ENCODE peak calls at places on chromosomes 5 and 9, in eight cellular contexts. F is AG04450, S is glutamatergic neuron, Q is A673, M is MCF 10A, H is choroid plexus epithelial cell, R is fibroblast of mammary gland, K is PC-9. E is an unnamed sample.

GRCh38 chr9:137351781-137352501 is 49.9 kb upstream of the NRARP start:
- DNase-seq in F (no peak), S (no peak), Q (no peak), M (no peak), H (no peak), R (no peak), K (no peak), E (no peak)

GRCh38 chr5:86554638-86555037 is 63.1 kb upstream of the COX7C start:
- DNase-seq in F (no peak), S (no peak), Q (no peak), M (no peak), H (no peak), R (no peak), K (no peak), E (no peak)

GRCh38 chr9:75087279-75087823 is 604 bp downstream of the NMRK1 start:
- DNase-seq in F (no peak), S (peak; percentile 62), Q (peak; percentile 63), M (peak; percentile 65), H (peak; percentile 64), R (peak; percentile 49), K (peak; percentile 64), E (no peak)

GRCh38 chr9:122827759-122828090 is 663 bp downstream of the PDCL start:
- DNase-seq in F (no peak), S (no peak), Q (peak; percentile 47), M (no peak), H (peak; percentile 68), R (peak; percentile 25), K (no peak), E (peak; percentile 21)

GRCh38 chr5:143135832-143136551 is 267.5 kb downstream of the NR3C1 start:
- DNase-seq in F (no peak), S (no peak), Q (no peak), M (no peak), H (peak; percentile 32), R (no peak), K (no peak), E (no peak)

GRCh38 chr5:90475436-90475980 is 844 bp downstream of the POLR3G start:
- DNase-seq in F (no peak), S (no peak), Q (no peak), M (peak; percentile 18), H (no peak), R (peak; percentile 3), K (no peak), E (no peak)

GRCh38 chr5:121188849-121189248 is 662.8 kb upstream of the FTMT start:
- DNase-seq in F (no peak), S (no peak), Q (no peak), M (no peak), H (no peak), R (no peak), K (no peak), E (no peak)

GRCh38 chr9:27124151-27124550 is 15.1 kb downstream of the TEK start:
- DNase-seq in F (peak; percentile 66), S (no peak), Q (no peak), M (no peak), H (peak; percentile 58), R (peak; percentile 22), K (no peak), E (no peak)

GRCh38 chr9:10274156-10274555 is 338.6 kb downstream of the PTPRD start:
- DNase-seq in F (no peak), S (no peak), Q (no peak), M (no peak), H (peak; percentile 29), R (no peak), K (no peak), E (no peak)

GRCh38 chr9:10272830-10273229 is 340.0 kb downstream of the PTPRD start:
- DNase-seq in F (no peak), S (no peak), Q (no peak), M (no peak), H (no peak), R (no peak), K (no peak), E (no peak)

GRCh38 chr9:10265102-10265708 is 347.6 kb downstream of the PTPRD start:
- DNase-seq in F (peak; percentile 47), S (no peak), Q (no peak), M (peak; percentile 15), H (peak; percentile 93), R (peak; percentile 93), K (no peak), E (no peak)

DNA sequence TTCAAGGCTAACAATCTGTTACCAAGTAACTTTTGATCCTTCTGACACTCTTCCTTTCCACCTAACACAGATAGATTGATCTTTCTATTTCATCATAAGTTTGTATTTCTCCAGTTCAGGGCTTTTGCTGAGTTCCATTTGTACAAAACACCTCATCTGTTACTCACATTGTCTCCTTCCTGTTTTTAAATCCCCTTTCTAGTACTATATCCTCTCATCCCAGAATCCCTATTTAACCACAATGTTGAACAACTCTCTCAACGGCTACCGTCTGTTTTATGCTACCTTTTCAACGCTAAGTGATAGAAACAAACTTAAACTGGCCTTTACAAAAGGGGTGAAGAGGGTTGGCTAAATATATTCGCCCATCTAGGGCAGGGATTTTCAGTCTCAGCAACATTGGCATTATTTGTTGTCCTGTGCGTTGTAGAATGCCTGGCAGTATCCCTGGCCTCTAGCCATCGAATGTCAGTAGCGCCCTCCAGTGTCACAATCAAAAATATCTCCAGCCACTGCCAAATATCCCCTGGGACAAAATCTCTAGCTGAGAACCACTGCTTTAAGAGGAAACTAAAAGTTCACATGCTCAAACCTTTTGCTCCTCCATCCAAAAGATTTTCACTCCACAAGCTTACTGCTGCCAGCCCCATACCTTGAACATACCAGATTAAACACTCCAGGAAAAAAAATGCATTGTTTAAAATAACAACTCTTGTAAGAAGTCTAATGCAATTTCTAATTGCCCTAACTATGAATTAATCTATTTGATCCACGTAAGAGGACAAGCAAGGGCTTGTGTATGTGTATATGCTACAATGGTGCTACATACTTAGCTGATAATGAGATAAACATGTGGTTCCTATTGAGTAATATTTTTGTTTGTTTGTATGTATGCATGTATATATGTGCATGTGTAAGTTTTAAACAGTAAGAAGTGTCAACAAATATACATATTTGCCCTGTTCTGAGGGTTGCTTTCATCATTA is 344.0 kb downstream of the PTPRD start:
- DNase-seq in F (no peak), S (peak; percentile 71), Q (peak; percentile 67), M (peak; percentile 56), H (peak; percentile 73), R (peak; percentile 49), K (no peak), E (peak; percentile 77)
- TF ChIP-seq CTCF in F (peak; percentile 58), S (peak; percentile 71), Q (peak; percentile 65), M (peak; percentile 39), H (peak; percentile 82), R (peak; percentile 46), K (peak; percentile 31), E (peak; percentile 53)

GRCh38 chr5:38500861-38501260 is 55.6 kb downstream of the LIFR start:
- DNase-seq in F (peak; percentile 27), S (no peak), Q (peak; percentile 18), M (no peak), H (peak; percentile 69), R (peak; percentile 67), K (no peak), E (no peak)

GRCh38 chr5:38494175-38494574 is 62.3 kb downstream of the LIFR start:
- DNase-seq in F (no peak), S (no peak), Q (no peak), M (no peak), H (no peak), R (no peak), K (no peak), E (no peak)

DNA sequence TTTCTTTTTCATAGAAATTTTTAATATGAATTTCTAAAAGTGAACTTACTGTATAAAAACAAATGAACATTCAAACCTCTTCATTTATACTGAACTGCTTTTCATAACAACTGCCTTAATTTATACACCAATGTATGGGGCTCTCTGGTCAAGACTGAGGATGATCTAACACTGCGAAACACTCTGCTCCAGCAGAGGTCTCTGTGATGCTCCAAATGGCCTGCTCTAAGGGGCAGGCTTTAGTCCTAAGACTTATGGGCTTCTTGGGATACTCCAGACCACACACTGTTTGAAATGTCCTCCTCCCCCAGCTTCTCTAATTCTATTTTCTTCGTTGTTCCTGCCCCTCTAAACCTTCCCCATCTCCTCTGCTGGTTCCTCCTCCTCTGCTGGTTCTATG is 58.5 kb downstream of the LIFR start:
- DNase-seq in F (no peak), S (no peak), Q (peak; percentile 34), M (peak; percentile 14), H (peak; percentile 65), R (peak; percentile 45), K (no peak), E (no peak)
- TF ChIP-seq CTCF in F (peak; percentile 8), S (no peak), Q (peak; percentile 34), M (no peak), H (peak; percentile 57), R (peak; percentile 31), K (no peak), E (no peak)

DNA sequence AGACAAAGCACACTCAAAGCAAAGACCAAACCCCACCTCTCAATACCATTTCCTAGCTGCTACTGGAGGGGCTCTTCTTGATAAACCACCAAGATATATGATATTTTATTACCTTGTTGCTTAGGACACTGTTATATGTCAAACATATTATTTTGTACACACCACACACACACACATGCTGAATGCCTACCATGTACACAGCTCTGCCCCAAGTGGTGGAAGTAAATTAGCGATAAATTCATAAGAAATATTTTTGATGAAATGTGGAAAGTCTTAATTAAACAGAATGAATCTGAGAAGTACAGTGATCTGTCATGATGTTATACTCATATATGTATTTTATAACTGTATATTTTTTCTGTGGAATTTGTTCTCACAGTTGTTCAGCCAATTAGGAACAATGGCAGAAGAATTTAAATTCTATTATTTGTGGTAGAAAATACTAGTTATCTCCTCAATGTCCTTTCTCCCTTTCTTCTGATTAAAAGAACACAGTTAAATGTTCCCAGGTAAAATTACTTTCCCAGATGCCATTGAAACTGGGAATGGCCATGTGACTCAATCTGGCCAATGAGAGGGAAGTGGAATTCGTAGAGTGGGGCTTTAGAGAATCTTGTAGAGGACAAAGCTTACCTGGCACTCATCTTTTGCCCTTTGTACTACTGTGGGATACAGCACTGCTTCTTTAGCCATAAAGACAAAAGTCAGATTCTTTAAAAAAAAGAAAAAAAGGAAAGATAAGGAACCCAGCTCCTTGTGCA is 156.5 kb downstream of the SNCAIP start:
- DNase-seq in F (no peak), S (no peak), Q (no peak), M (no peak), H (no peak), R (no peak), K (no peak), E (no peak)
- TF ChIP-seq CTCF in F (peak; percentile 24), S (peak; percentile 12), Q (peak; percentile 35), M (peak; percentile 24), H (peak; percentile 30), R (peak; percentile 20), K (no peak), E (no peak)

GRCh38 chr9:111036946-111037743 is 1.1 kb downstream of the LPAR1 start:
- DNase-seq in F (no peak), S (no peak), Q (peak; percentile 36), M (peak; percentile 26), H (peak; percentile 66), R (peak; percentile 56), K (no peak), E (no peak)

GRCh38 chr9:111037744-111038335 is 430 bp downstream of the LPAR1 start:
- DNase-seq in F (no peak), S (peak; percentile 63), Q (peak; percentile 53), M (peak; percentile 11), H (peak; percentile 53), R (peak; percentile 30), K (no peak), E (peak; percentile 68)

GRCh38 chr9:111034146-111034545 is 4.1 kb downstream of the LPAR1 start:
- DNase-seq in F (peak; percentile 59), S (no peak), Q (no peak), M (no peak), H (no peak), R (no peak), K (no peak), E (no peak)

GRCh38 chr9:111034573-111035539 is 3.4 kb downstream of the LPAR1 start:
- DNase-seq in F (no peak), S (no peak), Q (no peak), M (peak; percentile 37), H (no peak), R (peak; percentile 55), K (no peak), E (no peak)

GRCh38 chr9:111036068-111036789 is 2.0 kb downstream of the LPAR1 start:
- DNase-seq in F (no peak), S (peak; percentile 61), Q (peak; percentile 75), M (no peak), H (peak; percentile 75), R (peak; percentile 82), K (peak; percentile 43), E (peak; percentile 70)
- TF ChIP-seq CTCF in F (peak; percentile 81), S (peak; percentile 29), Q (peak; percentile 79), M (no peak), H (peak; percentile 81), R (peak; percentile 83), K (peak; percentile 53), E (peak; percentile 39)